ENCODE peak calls at places on chromosomes 12 and 14, in six cellular contexts. R is lung, W is neural progenitor cell, P is lower lobe of right lung, M is epithelial cell of proximal tubule, O is endothelial cell of umbilical vein. Q is an unnamed sample.
A peak's percentile ranks its signal among the peaks of the same experiment; 100 is the strongest.

GRCh38 chr12:109998241-109998903 is 858 bp upstream of the ANKRD13A start:
- DNase-seq in M (no peak), O (peak; percentile 11), R (no peak), P (no peak), W (no peak), Q (no peak)

GRCh38 chr14:77264466-77265186 is 6.4 kb downstream of the NGB start:
- DNase-seq in P (no peak), W (no peak), O (no peak), M (no peak), R (no peak), Q (no peak)

GRCh38 chr14:69694730-69695663 is 71.9 kb upstream of the SRSF5 start:
- DNase-seq in M (no peak), P (no peak), O (peak; percentile 71), W (no peak), R (no peak), Q (no peak)

GRCh38 chr12:70733385-70733784 is 96.2 kb upstream of the PTPRB start:
- DNase-seq in O (peak; percentile 71), W (peak; percentile 73), M (peak; percentile 35), P (no peak), R (no peak), Q (no peak)

GRCh38 chr12:16530268-16530865 is 75.6 kb downstream of the LMO3 start:
- DNase-seq in W (no peak), O (no peak), R (no peak), M (no peak), P (no peak), Q (no peak)

GRCh38 chr12:13947237-13947945 is 34.0 kb downstream of the GRIN2B start:
- DNase-seq in R (no peak), O (no peak), M (peak; percentile 93), P (no peak), W (no peak), Q (no peak)

GRCh38 chr12:110170535-110171185 is 46.5 kb downstream of the IFT81 start:
- DNase-seq in R (no peak), P (no peak), W (no peak), O (no peak), M (no peak), Q (no peak)

GRCh38 chr12:87603727-87604126 is 425.5 kb downstream of the C12orf50 start:
- DNase-seq in R (no peak), O (no peak), M (no peak), P (no peak), W (no peak), Q (no peak)

GRCh38 chr14:96373538-96373937 is 10.2 kb downstream of the GSKIP start:
- DNase-seq in W (no peak), M (no peak), R (no peak), P (no peak), O (no peak), Q (no peak)

GRCh38 chr14:54261283-54261682 is 135.5 kb upstream of the CDKN3 start:
- DNase-seq in R (no peak), W (peak; percentile 75), P (no peak), O (no peak), M (no peak), Q (no peak)

GRCh38 chr12:10395390-10395998 is 5.7 kb upstream of the KLRK1 start:
- DNase-seq in M (peak; percentile 6), W (no peak), P (no peak), R (no peak), O (no peak), Q (peak; percentile 87)

DNA sequence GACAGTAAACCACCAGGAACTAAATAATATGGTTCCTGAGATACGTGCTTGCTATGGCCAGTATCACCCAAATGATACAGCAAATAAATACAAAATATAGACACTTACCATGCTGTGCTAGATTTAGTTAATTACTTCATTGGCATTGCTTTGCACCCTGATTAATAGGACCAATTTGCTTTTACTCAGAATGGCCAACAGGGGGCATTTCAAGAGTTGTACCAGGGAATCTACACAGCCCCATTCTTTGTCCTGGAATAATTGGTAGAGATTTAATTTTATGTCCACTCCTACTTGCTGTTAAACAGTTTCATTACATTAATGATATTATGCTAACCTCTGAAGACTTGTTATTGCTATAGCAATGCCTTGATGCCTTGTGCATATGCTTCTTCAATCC is 280.8 kb downstream of the RERGL start:
- DNase-seq in W (no peak), P (no peak), O (no peak), R (no peak), M (no peak), Q (no peak)
- TF ChIP-seq CTCF in W (peak; percentile 46), P (no peak), O (no peak), R (no peak), M (no peak), Q (no peak)

GRCh38 chr14:22718091-22718490 is 48.4 kb upstream of the OXA1L start:
- DNase-seq in W (no peak), M (no peak), P (no peak), R (no peak), O (no peak), Q (no peak)

GRCh38 chr14:22715186-22715812 is 51.2 kb upstream of the OXA1L start:
- DNase-seq in M (no peak), P (no peak), R (no peak), O (no peak), W (no peak), Q (no peak)

GRCh38 chr14:22715890-22716289 is 50.6 kb upstream of the OXA1L start:
- DNase-seq in W (no peak), M (no peak), O (no peak), P (no peak), R (no peak), Q (no peak)

DNA sequence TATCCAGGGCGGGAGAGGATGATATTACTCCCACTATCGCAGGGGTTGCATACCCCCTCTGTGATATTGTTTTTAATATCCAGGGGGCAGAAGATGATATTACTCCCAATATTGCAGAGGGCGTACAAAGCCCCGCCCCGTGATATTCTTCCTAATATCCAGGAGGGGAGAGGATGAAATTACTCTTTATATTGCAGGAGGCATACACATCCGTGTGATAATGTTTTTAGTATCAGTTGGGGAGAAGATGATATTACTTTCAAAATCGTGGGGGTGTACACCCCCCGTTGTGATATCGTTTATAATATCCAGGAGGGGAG is 52.9 kb upstream of the OXA1L start:
- DNase-seq in O (no peak), P (no peak), M (no peak), W (no peak), R (no peak), Q (no peak)
- TF ChIP-seq CTCF in O (no peak), P (no peak), M (no peak), W (no peak), R (no peak), Q (no peak)

GRCh38 chr14:99749142-99749541 is 44.1 kb upstream of the EML1 start:
- DNase-seq in P (peak; percentile 20), R (no peak), O (no peak), W (peak; percentile 32), M (no peak), Q (no peak)
- TF ChIP-seq CTCF in P (no peak), R (no peak), O (peak; percentile 7), W (peak; percentile 45), M (peak; percentile 40), Q (peak; percentile 29)

GRCh38 chr12:118548887-118549286 is 172.5 kb downstream of the SUDS3 start:
- DNase-seq in R (no peak), M (peak; percentile 13), O (no peak), P (no peak), W (no peak), Q (peak; percentile 4)

GRCh38 chr12:118549506-118550109 is 173.3 kb downstream of the SUDS3 start:
- DNase-seq in P (no peak), M (peak; percentile 56), O (no peak), R (no peak), W (no peak), Q (peak; percentile 57)

GRCh38 chr12:118553856-118554504 is 177.6 kb downstream of the SUDS3 start:
- DNase-seq in R (no peak), M (no peak), O (no peak), W (no peak), P (no peak), Q (peak; percentile 64)
- TF ChIP-seq CTCF in R (no peak), M (no peak), O (no peak), W (no peak), P (no peak), Q (no peak)

Q was measured in osteocyte.